ENCODE peak calls at places on chromosomes 5 and 9, in seven cellular contexts. E is T-helper 2 cell, X is ACHN, H is ecto neural progenitor cell, W is nephron progenitor cell, I is upper lobe of right lung, T is GM23248. D is an unnamed sample.

GRCh38 chr5:133996683-133997252 is 8.0 kb downstream of the VDAC1 start:
- DNase-seq in E (no peak), X (no peak), H (no peak), W (peak), I (no peak), T (no peak), D (no peak)

GRCh38 chr5:88236866-88237642 is 31.6 kb downstream of the TMEM161B start:
- DNase-seq in E (no peak), X (peak), H (no peak), W (no peak), I (no peak), T (peak), D (peak)

GRCh38 chr5:172496671-172497371 is 42.5 kb upstream of the SH3PXD2B start:
- DNase-seq in E (no peak), X (no peak), H (peak), W (no peak), I (no peak), T (peak), D (peak)

GRCh38 chr9:98597372-98597771 is 111.4 kb downstream of the GABBR2 start:
- DNase-seq in E (no peak), X (no peak), H (no peak), W (no peak), I (no peak), T (no peak), D (no peak)

GRCh38 chr9:77956555-77956954 is 75.1 kb downstream of the GNAQ start:
- DNase-seq in E (no peak), X (no peak), H (no peak), W (no peak), I (no peak), T (no peak), D (no peak)

GRCh38 chr5:100406640-100407039 is 128.5 kb upstream of the FAM174A start:
- DNase-seq in E (no peak), X (no peak), H (no peak), W (no peak), I (no peak), T (peak), D (no peak)

GRCh38 chr5:107668933-107669542 is 1.7 kb downstream of the EFNA5 start:
- DNase-seq in E (no peak), X (peak), H (no peak), W (peak), I (no peak), T (peak), D (peak)

GRCh38 chr9:94017939-94018531 is 62.9 kb upstream of the BARX1 start:
- DNase-seq in E (no peak), X (no peak), H (no peak), W (no peak), I (no peak), T (no peak), D (no peak)

GRCh38 chr5:41176952-41177351 is 36.4 kb downstream of the C6 start:
- DNase-seq in E (no peak), X (no peak), H (no peak), W (no peak), I (no peak), T (peak), D (no peak)

D was measured in lung microvascular endothelial cell.